ENCODE peak calls at places on chromosomes 13 and 19, in nine cellular contexts. G is astrocyte of the spinal cord; E is stimulated activated CD4-positive, alpha-beta T cell treated with anti-CD3 and anti-CD28 coated beads, Interleukin-1b, Interleukin-23, amount 100 ng/mL, for 24 hours; Q is Kasumi-1; L is dermis microvascular lymphatic vessel endothelial cell; X is NCI-H1694 treated with DMSO at 0.1 percent for 48 hours; J is M059J; K is H54; N is Daoy. B is an unnamed sample.

GRCh38 chr19:45404557-45405434 is at the start of gene PPP1R13L:
- DNase-seq in G (peak; percentile 87), E (peak; percentile 57), Q (no peak), L (peak; percentile 94), X (peak; percentile 72), J (peak; percentile 82), K (peak; percentile 79), N (peak; percentile 65), B (no peak)

GRCh38 chr19:36060430-36060829 is 5.7 kb downstream of the WDR62 start:
- DNase-seq in G (peak; percentile 64), E (no peak), Q (peak; percentile 44), L (peak; percentile 79), X (peak; percentile 47), J (peak; percentile 34), K (peak; percentile 53), N (peak; percentile 46), B (no peak)

GRCh38 chr19:7699422-7700127 is 2.4 kb downstream of the FCER2 start:
- DNase-seq in G (no peak), E (peak; percentile 54), Q (no peak), L (no peak), X (no peak), J (peak; percentile 34), K (no peak), N (peak; percentile 43), B (no peak)

GRCh38 chr19:30084390-30084819 is 142.4 kb downstream of the URI1 start:
- DNase-seq in G (no peak), E (no peak), Q (no peak), L (no peak), X (no peak), J (no peak), K (no peak), N (no peak), B (no peak)

GRCh38 chr19:23525265-23525862 is 130.1 kb upstream of the ZNF91 start:
- DNase-seq in G (no peak), E (no peak), Q (no peak), L (no peak), X (no peak), J (no peak), K (no peak), N (no peak), B (no peak)

GRCh38 chr13:31067416-31068118 is 94.1 kb downstream of the HSPH1 start:
- DNase-seq in G (peak; percentile 64), E (no peak), Q (no peak), L (no peak), X (no peak), J (peak; percentile 85), K (peak; percentile 63), N (peak; percentile 73), B (no peak)

GRCh38 chr19:46579286-46579944 is 21.7 kb upstream of the CALM3 start:
- DNase-seq in G (no peak), E (no peak), Q (no peak), L (no peak), X (no peak), J (no peak), K (no peak), N (no peak), B (no peak)

GRCh38 chr19:18580311-18580710 is 8.3 kb upstream of the REX1BD start:
- DNase-seq in G (no peak), E (no peak), Q (no peak), L (no peak), X (no peak), J (no peak), K (no peak), N (no peak), B (no peak)

GRCh38 chr19:5091576-5092215 is 122.8 kb downstream of the KDM4B start:
- DNase-seq in G (no peak), E (no peak), Q (no peak), L (no peak), X (no peak), J (no peak), K (no peak), N (no peak), B (no peak)

B was measured in GM04503.